ENCODE peak calls at places on chromosome 12, in four cellular contexts. R, A, P and H are unnamed samples.

GRCh38 chr12:58453306-58453705 is 467.0 kb downstream of the LRIG3 start:
- DNase-seq in A (no peak), R (no peak), P (no peak), H (no peak)

GRCh38 chr12:93595336-93595735 is 22.9 kb downstream of the SOCS2 start:
- DNase-seq in A (no peak), P (no peak), R (no peak), H (no peak)

GRCh38 chr12:81450920-81451739 is 308.0 kb downstream of the PPFIA2 start:
- DNase-seq in R (peak; percentile 15), P (no peak), A (peak; percentile 23), H (peak; percentile 40)

GRCh38 chr12:24948452-24948815 is 467 bp downstream of the BCAT1 start:
- DNase-seq in R (peak; percentile 31), P (no peak), A (no peak), H (peak; percentile 19)

GRCh38 chr12:65535951-65536350 is 257.5 kb downstream of the MSRB3 start:
- DNase-seq in P (no peak), R (no peak), A (no peak), H (no peak)

GRCh38 chr12:121009744-121010143 is 6.5 kb downstream of the C12orf43 start:
- DNase-seq in A (peak; percentile 38), P (no peak), R (peak; percentile 70), H (peak; percentile 14)

GRCh38 chr12:105741786-105742566 is 396.8 kb downstream of the NUAK1 start:
- DNase-seq in P (peak; percentile 70), R (no peak), A (no peak), H (no peak)

GRCh38 chr12:71190822-71191221 is 33.0 kb upstream of the TSPAN8 start:
- DNase-seq in P (no peak), R (no peak), A (no peak), H (no peak)

GRCh38 chr12:2691001-2691339 is 103.8 kb upstream of the FKBP4 start:
- DNase-seq in P (no peak), A (peak; percentile 68), R (no peak), H (peak; percentile 55)

GRCh38 chr12:9706081-9706685 is 26.7 kb downstream of the CLECL1 start:
- DNase-seq in A (no peak), P (no peak), R (no peak), H (no peak)

GRCh38 chr12:54723653-54724256 is 75.6 kb upstream of the DCD start:
- DNase-seq in R (no peak), A (no peak), P (no peak), H (peak; percentile 10)

GRCh38 chr12:66049538-66050282 is 80.8 kb downstream of the LLPH start:
- DNase-seq in A (no peak), R (no peak), P (no peak), H (no peak)

GRCh38 chr12:121673013-121673441 is 3.6 kb upstream of the MORN3 start:
- DNase-seq in A (no peak), P (no peak), R (no peak), H (no peak)

GRCh38 chr12:108653922-108654321 is 20.2 kb upstream of the SELPLG start:
- DNase-seq in A (no peak), P (no peak), R (no peak), H (no peak)

GRCh38 chr12:108653082-108653516 is 19.4 kb upstream of the SELPLG start:
- DNase-seq in R (no peak), A (no peak), P (no peak), H (no peak)

GRCh38 chr12:108657130-108657745 is 23.5 kb upstream of the SELPLG start:
- DNase-seq in A (no peak), P (no peak), R (no peak), H (no peak)
- TF ChIP-seq CTCF in A (no peak), P (no peak), R (no peak), H (no peak)

DNA sequence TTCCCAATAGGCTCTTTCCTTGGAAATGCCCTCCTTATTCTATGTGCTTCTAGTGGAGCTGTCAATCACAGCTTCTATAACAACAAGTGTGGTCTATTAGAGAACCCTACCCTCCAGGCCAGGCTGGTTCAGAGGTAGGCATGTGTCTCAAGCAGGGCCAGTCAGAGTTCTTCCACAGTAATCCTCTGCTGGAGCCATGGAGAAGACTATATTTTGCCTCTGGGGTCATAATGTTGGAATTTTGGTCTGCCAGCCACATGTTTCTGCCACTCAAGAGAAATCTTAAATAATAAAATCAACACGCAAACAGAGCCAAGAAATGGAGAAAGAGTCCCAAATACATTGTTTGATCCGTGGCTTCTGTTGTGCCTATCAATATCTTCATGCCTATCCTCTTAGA is 23.8 kb upstream of the FICD start:
- DNase-seq in A (no peak), R (no peak), P (no peak), H (no peak)
- TF ChIP-seq CTCF in A (no peak), R (no peak), P (no peak), H (no peak)

GRCh38 chr12:50825372-50825838 is 17.3 kb upstream of the TMPRSS12 start:
- DNase-seq in R (peak; percentile 25), A (no peak), P (no peak), H (no peak)
- TF ChIP-seq CTCF in R (peak; percentile 85), A (peak; percentile 67), P (peak; percentile 32), H (peak; percentile 76)

GRCh38 chr12:131399000-131399399 is 311.9 kb upstream of the SFSWAP start:
- DNase-seq in A (no peak), P (no peak), R (no peak), H (no peak)
- TF ChIP-seq CTCF in A (no peak), P (no peak), R (no peak), H (no peak)

DNA sequence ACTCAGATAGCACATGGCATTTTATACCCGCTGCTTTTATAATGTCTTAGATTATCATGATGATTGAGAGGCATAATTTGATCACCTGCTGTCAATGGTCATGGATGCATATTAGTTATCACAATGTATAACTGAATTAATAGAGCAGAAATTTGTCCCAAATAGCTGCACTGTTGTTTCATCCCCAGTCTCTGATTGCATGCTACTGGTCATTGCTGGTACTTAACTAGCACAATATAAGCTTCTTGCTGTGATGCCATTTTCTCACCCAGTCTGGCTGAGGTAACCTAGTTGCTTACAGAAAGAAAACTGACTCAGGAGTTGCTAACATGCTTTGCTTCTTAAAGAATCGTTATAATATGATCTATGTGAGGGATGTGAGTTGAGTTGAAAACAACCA is 76.8 kb upstream of the PLEKHA5 start:
- DNase-seq in R (no peak), A (no peak), P (no peak), H (no peak)
- TF ChIP-seq CTCF in R (no peak), A (no peak), P (no peak), H (no peak)

DNA sequence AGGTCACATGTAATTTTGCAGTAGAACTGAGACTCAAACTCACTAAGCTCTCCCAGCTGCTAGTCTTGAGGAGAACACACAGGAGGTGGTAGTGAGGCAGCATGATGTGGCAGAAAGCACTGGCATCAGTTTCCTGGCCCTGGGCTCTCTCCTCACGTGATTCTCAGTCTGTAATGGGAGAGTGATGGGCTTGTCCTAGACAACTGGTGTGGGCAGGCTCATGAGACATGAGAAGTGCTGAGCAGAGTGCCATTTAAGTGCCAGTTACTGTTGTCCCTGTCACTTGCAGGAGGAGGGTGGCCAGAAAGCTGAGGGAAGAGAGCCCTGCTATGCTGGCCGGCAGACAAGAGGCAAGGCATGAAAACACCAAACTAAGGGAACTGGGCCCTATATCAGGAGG is 48.5 kb upstream of the OVCH1 start:
- DNase-seq in P (no peak), A (no peak), R (no peak), H (no peak)
- TF ChIP-seq CTCF in P (no peak), A (no peak), R (no peak), H (no peak)

DNA sequence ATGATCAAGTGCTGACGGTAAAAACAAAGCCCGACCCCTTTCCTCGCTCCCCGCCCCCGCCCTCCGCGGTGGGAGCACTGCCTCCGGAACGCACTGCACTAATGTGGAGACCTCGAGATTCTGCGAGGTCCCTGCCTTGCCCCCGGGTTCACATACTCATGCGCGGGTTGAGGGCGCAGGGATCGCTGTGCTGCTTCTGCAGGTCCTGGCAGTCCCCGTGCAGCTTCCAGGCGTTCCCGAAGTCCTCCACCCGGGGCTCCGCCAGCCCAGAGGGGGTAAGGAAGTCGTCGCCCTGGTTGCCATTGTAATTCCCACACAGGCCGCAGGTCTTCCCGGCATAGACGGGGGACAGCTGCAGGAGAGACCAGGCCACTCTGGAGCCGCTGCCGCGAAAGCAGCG is 66.8 kb downstream of the VWF start:
- DNase-seq in P (no peak), A (peak; percentile 58), R (no peak), H (peak; percentile 58)
- TF ChIP-seq CTCF in P (no peak), A (peak; percentile 52), R (no peak), H (peak; percentile 58)

DNA sequence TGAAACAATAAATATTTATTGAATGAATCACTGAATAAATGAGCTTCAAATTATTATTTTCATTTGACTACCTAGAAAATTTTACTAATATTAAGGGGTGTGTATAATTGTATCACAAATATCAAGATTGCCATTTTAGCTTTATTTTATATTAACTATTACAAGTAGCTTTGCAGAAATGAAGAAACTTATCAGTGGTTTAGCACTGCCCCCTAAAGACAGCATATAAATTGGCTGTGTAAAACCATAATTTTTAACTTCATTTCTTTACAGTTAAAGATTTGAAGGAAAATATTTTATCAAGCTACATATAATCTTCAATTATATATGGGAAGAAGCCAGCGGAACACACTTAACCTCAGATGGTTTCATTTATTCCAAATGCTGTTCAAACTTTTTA is 11.4 kb downstream of the GARIN6 start:
- DNase-seq in P (no peak), R (no peak), A (no peak), H (no peak)
- TF ChIP-seq CTCF in P (peak; percentile 15), R (peak; percentile 52), A (peak; percentile 57), H (peak; percentile 65)

GRCh38 chr12:113438523-113439300 is 16.5 kb downstream of the SDSL start:
- DNase-seq in P (no peak), A (no peak), R (no peak), H (no peak)

GRCh38 chr12:113439301-113439597 is 17.1 kb downstream of the SDSL start:
- DNase-seq in R (no peak), A (no peak), P (no peak), H (no peak)

GRCh38 chr12:113440947-113441782 is 19.0 kb downstream of the SDSL start:
- DNase-seq in R (no peak), A (no peak), P (no peak), H (no peak)

GRCh38 chr12:113440336-113440735 is 18.2 kb downstream of the SDSL start:
- DNase-seq in R (no peak), A (no peak), P (no peak), H (no peak)

DNA sequence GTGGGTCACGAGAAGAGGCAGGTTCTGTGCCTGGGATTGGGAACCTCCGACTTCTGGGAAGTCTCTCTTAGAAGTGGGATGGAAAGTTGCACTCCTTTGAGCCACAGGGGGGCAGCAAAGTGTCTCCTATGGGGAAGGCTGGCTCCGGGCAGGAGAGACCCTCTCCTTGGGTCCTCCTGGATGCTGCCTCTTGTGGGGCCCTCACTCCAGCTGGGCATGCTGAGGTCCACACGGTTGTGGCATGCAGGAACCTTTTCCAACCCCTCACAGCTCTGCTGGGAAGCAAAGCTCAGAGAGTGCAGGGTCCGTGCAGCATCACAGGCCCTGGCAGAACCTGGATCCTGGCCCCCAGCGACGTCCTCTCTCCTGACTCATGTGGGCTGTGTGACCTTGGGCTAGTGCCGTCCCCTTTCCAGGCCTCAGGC is 17.4 kb downstream of the SDSL start:
- DNase-seq in A (peak; percentile 62), R (peak; percentile 74), P (no peak), H (peak; percentile 73)
- TF ChIP-seq CTCF in A (peak; percentile 88), R (peak; percentile 73), P (peak; percentile 41), H (peak; percentile 80)

GRCh38 chr12:130765186-130765659 is 49.1 kb upstream of the RIMBP2 start:
- DNase-seq in R (peak; percentile 34), A (no peak), P (no peak), H (no peak)

GRCh38 chr12:130764475-130765185 is 48.5 kb upstream of the RIMBP2 start:
- DNase-seq in A (no peak), R (peak; percentile 26), P (no peak), H (no peak)

GRCh38 chr12:130764073-130764472 is 48.0 kb upstream of the RIMBP2 start:
- DNase-seq in P (no peak), A (no peak), R (no peak), H (no peak)

GRCh38 chr12:130762319-130762675 is 46.2 kb upstream of the RIMBP2 start:
- DNase-seq in P (no peak), R (no peak), A (no peak), H (no peak)

GRCh38 chr12:130761537-130762318 is 45.6 kb upstream of the RIMBP2 start:
- DNase-seq in R (peak; percentile 82), P (no peak), A (peak; percentile 39), H (peak; percentile 64)
- TF ChIP-seq CTCF in R (peak; percentile 60), P (no peak), A (peak; percentile 59), H (peak; percentile 73)